ENCODE peak calls at places on chromosome 17, in four cellular contexts. D is activated naive CD8-positive, alpha-beta T cell treated with anti-CD3 and anti-CD28 coated beads, Interleukin-2, amount 50 U/mL, for 16 hours; L is AG04450; F is substantia nigra. N is an unnamed sample.

GRCh38 chr17:9645858-9646555 is 690 bp downstream of the USP43 start:
- DNase-seq in L (no peak), D (no peak), F (no peak), N (no peak)

GRCh38 chr17:63345598-63345997 is 100.5 kb downstream of the CYB561 start:
- DNase-seq in L (no peak), D (no peak), F (no peak), N (peak; percentile 27)

GRCh38 chr17:60129164-60129563 is 20.6 kb upstream of the CA4 start:
- DNase-seq in F (no peak), D (no peak), L (no peak), N (no peak)

GRCh38 chr17:48604770-48605329 is at the start of gene HOXB6:
- DNase-seq in F (no peak), L (no peak), D (no peak), N (no peak)

GRCh38 chr17:65547253-65547670 is 14.2 kb downstream of the AXIN2 start:
- DNase-seq in L (no peak), D (no peak), F (no peak), N (no peak)

GRCh38 chr17:18093616-18094408 is 6.1 kb downstream of the DRG2 start:
- DNase-seq in D (no peak), F (no peak), L (peak; percentile 26), N (no peak)

GRCh38 chr17:81258292-81258691 is 19.2 kb downstream of the NDUFAF8 start:
- DNase-seq in F (no peak), L (no peak), D (no peak), N (no peak)

GRCh38 chr17:40526668-40527067 is 25.2 kb upstream of the TNS4 start:
- DNase-seq in F (no peak), D (no peak), L (no peak), N (no peak)

GRCh38 chr17:43384476-43384862 is 14.3 kb upstream of the ARL4D start:
- DNase-seq in L (no peak), F (no peak), D (no peak), N (no peak)

GRCh38 chr17:48997103-48997826 is at the start of gene IGF2BP1:
- DNase-seq in F (no peak), L (no peak), D (no peak), N (no peak)